ENCODE peak calls at places on chromosomes 12 and 14, in seven cellular contexts. Q, H, B, G, D, S and J are unnamed samples.

GRCh38 chr14:38544766-38545165 is 288.9 kb upstream of the CLEC14A start:
- DNase-seq in S (no peak), H (no peak), B (no peak), D (no peak), Q (no peak), G (no peak), J (no peak)

GRCh38 chr12:112963227-112963861 is 15.0 kb upstream of the OAS2 start:
- DNase-seq in Q (no peak), S (no peak), D (no peak), G (no peak), B (no peak), H (no peak), J (no peak)

GRCh38 chr14:90287791-90288190 is 31.4 kb downstream of the PSMC1 start:
- DNase-seq in S (no peak), H (no peak), Q (no peak), G (no peak), D (peak; percentile 24), B (no peak), J (no peak)

GRCh38 chr14:22070119-22070982 is 396.7 kb upstream of the OR4E1 start:
- DNase-seq in G (no peak), Q (no peak), H (no peak), B (peak; percentile 74), D (no peak), S (peak; percentile 34), J (peak; percentile 49)

GRCh38 chr12:75852143-75852542 is 179.4 kb downstream of the PHLDA1 start:
- DNase-seq in H (no peak), D (peak; percentile 54), S (no peak), G (no peak), Q (no peak), B (no peak), J (no peak)

GRCh38 chr12:51759175-51759574 is 89.3 kb downstream of the FIGNL2 start:
- DNase-seq in S (no peak), D (no peak), B (no peak), G (no peak), Q (no peak), H (no peak), J (no peak)

GRCh38 chr14:28778718-28779117 is 12.1 kb downstream of the FOXG1 start:
- DNase-seq in Q (no peak), B (no peak), S (no peak), H (no peak), D (no peak), G (no peak), J (no peak)

GRCh38 chr14:22200977-22201605 is 387.9 kb downstream of the DAD1 start:
- DNase-seq in B (peak; percentile 7), Q (no peak), S (no peak), H (no peak), G (peak; percentile 61), D (no peak), J (no peak)